ENCODE peak calls at places on chromosomes 13 and 19, in eight cellular contexts. One of them, this sample, is unnamed.

GRCh38 chr19:20423381-20424207 is 142.0 kb downstream of the ZNF737 start:
- DNase-seq in fibroblast of villous mesenchyme: peak
- DNase-seq in osteocyte: no peak
- DNase-seq in A673: no peak
- DNase-seq in heart left ventricle: peak
- DNase-seq in RWPE1: no peak
- DNase-seq in fibroblast of lung: peak
- DNase-seq in AG04449: no peak
- DNase-seq in this sample: peak

GRCh38 chr19:18507021-18507726 is 14.7 kb downstream of the ELL start:
- DNase-seq in osteocyte: no peak
- DNase-seq in fibroblast of lung: peak
- DNase-seq in fibroblast of villous mesenchyme: peak
- DNase-seq in heart left ventricle: no peak
- DNase-seq in AG04449: no peak
- DNase-seq in A673: no peak
- DNase-seq in RWPE1: no peak
- DNase-seq in this sample: no peak

GRCh38 chr13:23667750-23668149 is 97.5 kb downstream of the TNFRSF19 start:
- DNase-seq in fibroblast of lung: no peak
- DNase-seq in osteocyte: no peak
- DNase-seq in RWPE1: no peak
- DNase-seq in A673: no peak
- DNase-seq in fibroblast of villous mesenchyme: no peak
- DNase-seq in heart left ventricle: no peak
- DNase-seq in AG04449: no peak
- DNase-seq in this sample: no peak

GRCh38 chr19:1555802-1556638 is 12.1 kb downstream of the MEX3D start:
- DNase-seq in heart left ventricle: no peak
- DNase-seq in A673: no peak
- DNase-seq in RWPE1: no peak
- DNase-seq in fibroblast of lung: no peak
- DNase-seq in osteocyte: no peak
- DNase-seq in fibroblast of villous mesenchyme: no peak
- DNase-seq in AG04449: no peak
- DNase-seq in this sample: no peak

GRCh38 chr13:45331981-45332830 is 8.8 kb downstream of the TPT1 start:
- DNase-seq in osteocyte: no peak
- DNase-seq in A673: peak
- DNase-seq in fibroblast of lung: peak
- DNase-seq in AG04449: peak
- DNase-seq in RWPE1: peak
- DNase-seq in fibroblast of villous mesenchyme: peak
- DNase-seq in heart left ventricle: no peak
- DNase-seq in this sample: peak

GRCh38 chr19:54014920-54015560 is 23.6 kb downstream of the CACNG6 start:
- DNase-seq in RWPE1: no peak
- DNase-seq in heart left ventricle: no peak
- DNase-seq in A673: peak
- DNase-seq in AG04449: no peak
- DNase-seq in osteocyte: no peak
- DNase-seq in fibroblast of villous mesenchyme: no peak
- DNase-seq in fibroblast of lung: no peak
- DNase-seq in this sample: no peak

GRCh38 chr19:5803441-5803751 is 1.5 kb upstream of the NRTN start:
- DNase-seq in heart left ventricle: no peak
- DNase-seq in fibroblast of villous mesenchyme: no peak
- DNase-seq in fibroblast of lung: no peak
- DNase-seq in RWPE1: no peak
- DNase-seq in osteocyte: no peak
- DNase-seq in A673: no peak
- DNase-seq in AG04449: no peak
- DNase-seq in this sample: no peak

GRCh38 chr13:28636677-28637317 is 22.1 kb upstream of the POMP start:
- DNase-seq in osteocyte: no peak
- DNase-seq in heart left ventricle: no peak
- DNase-seq in RWPE1: peak
- DNase-seq in AG04449: no peak
- DNase-seq in fibroblast of villous mesenchyme: peak
- DNase-seq in fibroblast of lung: peak
- DNase-seq in A673: peak
- DNase-seq in this sample: peak

GRCh38 chr19:13906525-13906904 is 514 bp downstream of the CC2D1A start:
- DNase-seq in osteocyte: no peak
- DNase-seq in A673: no peak
- DNase-seq in RWPE1: peak
- DNase-seq in heart left ventricle: no peak
- DNase-seq in fibroblast of lung: no peak
- DNase-seq in AG04449: no peak
- DNase-seq in fibroblast of villous mesenchyme: no peak
- DNase-seq in this sample: no peak

GRCh38 chr19:3179739-3180293 is 1.2 kb downstream of the S1PR4 start:
- DNase-seq in A673: no peak
- DNase-seq in AG04449: no peak
- DNase-seq in fibroblast of lung: no peak
- DNase-seq in osteocyte: no peak
- DNase-seq in fibroblast of villous mesenchyme: no peak
- DNase-seq in heart left ventricle: no peak
- DNase-seq in RWPE1: no peak
- DNase-seq in this sample: no peak

GRCh38 chr13:33057019-33057785 is 41.0 kb downstream of the KL start:
- DNase-seq in RWPE1: no peak
- DNase-seq in heart left ventricle: no peak
- DNase-seq in A673: peak
- DNase-seq in osteocyte: no peak
- DNase-seq in fibroblast of villous mesenchyme: peak
- DNase-seq in AG04449: no peak
- DNase-seq in fibroblast of lung: no peak
- DNase-seq in this sample: peak

GRCh38 chr19:42594617-42595489 is at the start of gene CEACAM8:
- DNase-seq in AG04449: no peak
- DNase-seq in osteocyte: no peak
- DNase-seq in RWPE1: no peak
- DNase-seq in fibroblast of lung: no peak
- DNase-seq in heart left ventricle: no peak
- DNase-seq in fibroblast of villous mesenchyme: no peak
- DNase-seq in A673: no peak
- DNase-seq in this sample: no peak

GRCh38 chr19:13291913-13292312 is 141.7 kb downstream of the IER2 start:
- DNase-seq in heart left ventricle: no peak
- DNase-seq in RWPE1: no peak
- DNase-seq in fibroblast of villous mesenchyme: no peak
- DNase-seq in A673: no peak
- DNase-seq in AG04449: no peak
- DNase-seq in fibroblast of lung: no peak
- DNase-seq in osteocyte: no peak
- DNase-seq in this sample: no peak

DNA sequence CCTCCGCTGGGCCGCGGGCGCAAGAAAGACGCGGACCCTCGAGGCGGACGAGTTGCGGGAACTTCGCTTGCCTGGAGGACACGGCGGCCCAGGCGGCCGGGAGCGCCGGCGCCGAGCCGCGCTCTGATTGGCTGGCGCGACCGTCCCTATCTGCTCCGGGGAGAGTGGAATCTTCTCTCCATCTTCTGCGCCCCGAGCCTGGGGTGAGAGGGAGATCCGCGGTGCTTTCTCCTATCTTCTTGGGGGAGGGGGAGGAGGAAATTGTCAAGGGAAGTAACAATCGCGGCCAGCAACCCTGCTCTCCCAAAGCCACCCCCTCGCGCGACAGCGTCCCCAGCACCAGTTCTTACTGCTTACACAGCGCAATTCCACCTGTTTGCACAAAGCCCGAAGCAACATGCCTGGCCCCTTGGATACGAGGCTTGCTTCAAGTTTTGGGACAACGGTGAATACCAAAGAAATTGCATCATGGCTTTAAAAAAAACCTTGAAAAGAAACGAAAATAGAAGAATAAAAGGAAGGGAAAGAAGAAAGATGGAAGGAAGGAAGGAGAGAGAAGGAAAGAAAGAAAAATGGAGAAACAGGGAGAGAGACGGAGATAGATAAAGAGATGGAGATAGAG is 4.8 kb downstream of the SOX21 start:
- DNase-seq in fibroblast of lung: no peak
- DNase-seq in A673: no peak
- DNase-seq in heart left ventricle: no peak
- DNase-seq in RWPE1: peak
- DNase-seq in fibroblast of villous mesenchyme: no peak
- DNase-seq in AG04449: no peak
- DNase-seq in osteocyte: no peak
- DNase-seq in this sample: no peak
- TF ChIP-seq CTCF in fibroblast of lung: no peak
- TF ChIP-seq CTCF in A673: no peak
- TF ChIP-seq CTCF in heart left ventricle: no peak
- TF ChIP-seq CTCF in RWPE1: no peak
- TF ChIP-seq CTCF in fibroblast of villous mesenchyme: no peak
- TF ChIP-seq CTCF in AG04449: no peak
- TF ChIP-seq CTCF in osteocyte: no peak
- TF ChIP-seq CTCF in this sample: no peak

DNA sequence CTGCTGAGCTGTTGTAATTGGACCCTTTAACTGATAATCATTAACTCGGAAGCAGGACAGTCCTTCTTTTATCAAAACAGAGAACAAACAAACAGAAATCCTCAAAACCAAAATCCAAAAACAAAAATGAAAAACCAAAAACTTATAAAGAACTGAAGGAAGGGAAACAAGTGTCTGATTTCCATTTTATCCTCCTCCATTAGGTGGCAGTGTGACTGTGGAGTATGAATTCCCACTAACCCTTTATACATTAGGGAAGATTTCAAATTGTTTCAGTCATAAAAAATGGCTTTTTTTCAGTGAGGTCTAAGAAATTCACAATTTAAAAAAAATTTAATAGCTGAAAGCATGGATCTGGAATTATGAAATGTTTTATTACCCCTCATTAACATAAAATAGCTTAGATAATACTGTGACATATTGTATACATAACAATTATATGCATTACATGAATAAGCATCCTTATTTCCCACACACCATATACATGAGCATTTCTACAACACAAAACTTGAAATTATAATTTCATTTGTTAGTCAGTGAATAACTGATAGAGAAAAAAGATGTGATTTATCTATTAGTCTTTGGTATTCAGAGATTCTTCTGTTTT is 1074.3 kb upstream of the PCDH9 start:
- DNase-seq in AG04449: no peak
- DNase-seq in heart left ventricle: no peak
- DNase-seq in A673: peak
- DNase-seq in RWPE1: peak
- DNase-seq in fibroblast of lung: peak
- DNase-seq in fibroblast of villous mesenchyme: peak
- DNase-seq in osteocyte: no peak
- DNase-seq in this sample: peak
- TF ChIP-seq CTCF in AG04449: no peak
- TF ChIP-seq CTCF in heart left ventricle: peak
- TF ChIP-seq CTCF in A673: peak
- TF ChIP-seq CTCF in RWPE1: peak
- TF ChIP-seq CTCF in fibroblast of lung: peak
- TF ChIP-seq CTCF in fibroblast of villous mesenchyme: peak
- TF ChIP-seq CTCF in osteocyte: peak
- TF ChIP-seq CTCF in this sample: peak

GRCh38 chr19:47068876-47069406 is 20.5 kb upstream of the TMEM160 start:
- DNase-seq in fibroblast of lung: no peak
- DNase-seq in osteocyte: no peak
- DNase-seq in AG04449: no peak
- DNase-seq in A673: no peak
- DNase-seq in RWPE1: no peak
- DNase-seq in heart left ventricle: no peak
- DNase-seq in fibroblast of villous mesenchyme: no peak
- DNase-seq in this sample: no peak
- TF ChIP-seq CTCF in fibroblast of lung: no peak
- TF ChIP-seq CTCF in osteocyte: no peak
- TF ChIP-seq CTCF in AG04449: no peak
- TF ChIP-seq CTCF in A673: no peak
- TF ChIP-seq CTCF in RWPE1: no peak
- TF ChIP-seq CTCF in heart left ventricle: no peak
- TF ChIP-seq CTCF in fibroblast of villous mesenchyme: no peak
- TF ChIP-seq CTCF in this sample: no peak

GRCh38 chr19:38849746-38850230 is at the start of gene HNRNPL:
- DNase-seq in fibroblast of lung: no peak
- DNase-seq in A673: no peak
- DNase-seq in AG04449: no peak
- DNase-seq in heart left ventricle: peak
- DNase-seq in osteocyte: no peak
- DNase-seq in RWPE1: peak
- DNase-seq in fibroblast of villous mesenchyme: no peak
- DNase-seq in this sample: no peak
- TF ChIP-seq CTCF in fibroblast of lung: peak
- TF ChIP-seq CTCF in A673: peak
- TF ChIP-seq CTCF in AG04449: peak
- TF ChIP-seq CTCF in heart left ventricle: peak
- TF ChIP-seq CTCF in osteocyte: peak
- TF ChIP-seq CTCF in RWPE1: no peak
- TF ChIP-seq CTCF in fibroblast of villous mesenchyme: peak
- TF ChIP-seq CTCF in this sample: peak

GRCh38 chr13:72781461-72782439 is at the start of the genes DIS3 and PIBF1:
- DNase-seq in fibroblast of lung: peak
- DNase-seq in fibroblast of villous mesenchyme: peak
- DNase-seq in A673: peak
- DNase-seq in osteocyte: peak
- DNase-seq in RWPE1: peak
- DNase-seq in AG04449: peak
- DNase-seq in heart left ventricle: peak
- DNase-seq in this sample: peak
- TF ChIP-seq CTCF in fibroblast of lung: no peak
- TF ChIP-seq CTCF in fibroblast of villous mesenchyme: no peak
- TF ChIP-seq CTCF in A673: no peak
- TF ChIP-seq CTCF in osteocyte: no peak
- TF ChIP-seq CTCF in RWPE1: no peak
- TF ChIP-seq CTCF in AG04449: peak
- TF ChIP-seq CTCF in heart left ventricle: no peak
- TF ChIP-seq CTCF in this sample: no peak

DNA sequence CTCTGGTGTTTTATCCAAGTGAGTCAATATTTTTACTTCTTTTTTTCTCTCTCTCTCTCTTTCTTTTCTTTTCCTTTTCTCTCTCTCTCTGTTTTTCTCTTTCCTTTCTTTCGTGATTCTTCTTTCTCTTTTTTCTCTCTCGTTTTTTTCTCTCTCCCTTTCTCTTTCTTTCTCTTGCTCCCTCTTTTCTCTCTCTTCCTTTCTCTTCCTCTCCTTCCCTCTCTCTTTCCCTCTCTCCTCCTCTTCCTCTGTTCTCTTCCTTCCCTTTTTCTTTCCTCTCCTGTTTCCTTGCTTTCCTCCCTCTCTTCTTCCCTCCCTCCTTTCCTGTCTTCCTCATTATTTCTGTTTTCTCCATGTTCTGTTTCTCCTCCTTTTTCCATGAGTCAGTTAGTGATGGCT is 641.5 kb downstream of the FGF9 start:
- DNase-seq in fibroblast of villous mesenchyme: no peak
- DNase-seq in osteocyte: no peak
- DNase-seq in AG04449: no peak
- DNase-seq in A673: no peak
- DNase-seq in heart left ventricle: no peak
- DNase-seq in fibroblast of lung: no peak
- DNase-seq in RWPE1: no peak
- DNase-seq in this sample: no peak
- TF ChIP-seq CTCF in fibroblast of villous mesenchyme: no peak
- TF ChIP-seq CTCF in osteocyte: no peak
- TF ChIP-seq CTCF in AG04449: no peak
- TF ChIP-seq CTCF in A673: no peak
- TF ChIP-seq CTCF in heart left ventricle: no peak
- TF ChIP-seq CTCF in fibroblast of lung: no peak
- TF ChIP-seq CTCF in RWPE1: no peak
- TF ChIP-seq CTCF in this sample: no peak

GRCh38 chr13:98839826-98840769 is 87.6 kb upstream of the SLC15A1 start:
- DNase-seq in heart left ventricle: peak
- DNase-seq in fibroblast of lung: peak
- DNase-seq in A673: peak
- DNase-seq in fibroblast of villous mesenchyme: peak
- DNase-seq in RWPE1: peak
- DNase-seq in osteocyte: no peak
- DNase-seq in AG04449: no peak
- DNase-seq in this sample: peak
- TF ChIP-seq CTCF in heart left ventricle: peak
- TF ChIP-seq CTCF in fibroblast of lung: peak
- TF ChIP-seq CTCF in A673: peak
- TF ChIP-seq CTCF in fibroblast of villous mesenchyme: peak
- TF ChIP-seq CTCF in RWPE1: peak
- TF ChIP-seq CTCF in osteocyte: peak
- TF ChIP-seq CTCF in AG04449: peak
- TF ChIP-seq CTCF in this sample: peak